ENCODE peak calls at places on chromosomes 4 and X, in six cellular contexts. A, T, J, R, B and I are unnamed samples.

GRCh38 chr4:992297-993110 is 700 bp downstream of the SLC26A1 start:
- DNase-seq in B (no peak), T (no peak), J (peak; percentile 88), A (peak; percentile 30), R (no peak), I (peak; percentile 98)

GRCh38 chr4:37453004-37453360 is 208.4 kb downstream of the NWD2 start:
- DNase-seq in R (no peak), T (peak; percentile 59), J (peak; percentile 75), A (peak; percentile 48), B (peak; percentile 67), I (peak; percentile 94)

GRCh38 chrX:38900719-38901118 is 99.5 kb downstream of the MID1IP1 start:
- DNase-seq in A (no peak), R (no peak), B (no peak), T (no peak), J (no peak), I (no peak)

GRCh38 chr4:40511017-40511614 is 118.5 kb downstream of the RBM47 start:
- DNase-seq in T (no peak), B (no peak), J (no peak), A (no peak), R (no peak), I (peak; percentile 46)

GRCh38 chr4:7906171-7906581 is 33.5 kb downstream of the AFAP1 start:
- DNase-seq in T (no peak), A (peak; percentile 45), J (no peak), R (no peak), B (no peak), I (no peak)

GRCh38 chr4:52298444-52298843 is 247.3 kb downstream of the SPATA18 start:
- DNase-seq in A (no peak), R (no peak), T (no peak), J (no peak), B (no peak), I (no peak)

GRCh38 chr4:59838236-59838635 is 1361.9 kb upstream of the ADGRL3 start:
- DNase-seq in T (no peak), B (no peak), R (no peak), A (no peak), J (no peak), I (no peak)

GRCh38 chrX:12441376-12442128 is 303.3 kb downstream of the FRMPD4 start:
- DNase-seq in R (no peak), B (peak; percentile 3), T (no peak), A (peak; percentile 87), J (no peak), I (no peak)

GRCh38 chr4:82851902-82852750 is 38.8 kb downstream of the SEC31A start:
- DNase-seq in R (no peak), T (peak; percentile 12), J (no peak), B (peak; percentile 5), A (peak; percentile 49), I (peak; percentile 39)

GRCh38 chrX:44876076-44876475 is 3.1 kb downstream of the KDM6A start:
- DNase-seq in R (no peak), A (peak; percentile 37), B (no peak), J (no peak), T (no peak), I (peak; percentile 8)

GRCh38 chrX:150361070-150361776 is 1.9 kb upstream of the MAMLD1 start:
- DNase-seq in B (no peak), A (peak; percentile 26), J (peak; percentile 22), T (no peak), R (no peak), I (no peak)

GRCh38 chr4:184649971-184650855 is 675 bp downstream of the PRIMPOL start:
- DNase-seq in A (peak; percentile 65), B (no peak), R (no peak), T (peak; percentile 11), J (peak; percentile 33), I (peak; percentile 54)

GRCh38 chr4:81405900-81406401 is 65.8 kb downstream of the RASGEF1B start:
- DNase-seq in R (no peak), T (peak; percentile 81), A (peak; percentile 77), J (peak; percentile 20), B (peak; percentile 66), I (peak; percentile 90)

GRCh38 chrX:119687661-119688413 is 5.1 kb downstream of the SEPTIN6 start:
- DNase-seq in B (no peak), T (no peak), J (no peak), A (no peak), R (no peak), I (no peak)

GRCh38 chr4:1472148-1472797 is 66.0 kb upstream of the NKX1-1 start:
- DNase-seq in B (no peak), A (no peak), R (no peak), J (peak; percentile 1), T (no peak), I (no peak)

GRCh38 chr4:186719925-186720694 is 3.5 kb downstream of the FAT1 start:
- DNase-seq in B (no peak), A (no peak), T (no peak), J (no peak), R (no peak), I (peak; percentile 25)

GRCh38 chr4:186724048-186724860 is 598 bp upstream of the FAT1 start:
- DNase-seq in T (peak; percentile 57), A (peak; percentile 49), J (peak; percentile 58), R (no peak), B (peak; percentile 30), I (peak; percentile 53)

GRCh38 chr4:186723207-186724047 is at the start of gene FAT1:
- DNase-seq in B (peak; percentile 68), T (peak; percentile 84), A (peak; percentile 71), R (no peak), J (peak; percentile 71), I (peak; percentile 67)

GRCh38 chr4:186724861-186725419 is 1.3 kb upstream of the FAT1 start:
- DNase-seq in A (peak; percentile 40), B (peak; percentile 25), R (no peak), J (no peak), T (no peak), I (peak; percentile 56)

GRCh38 chr4:186722856-186723206 is 825 bp downstream of the FAT1 start:
- DNase-seq in R (no peak), J (no peak), T (no peak), A (no peak), B (no peak), I (no peak)
- H3K27ac ChIP-seq in R (peak overlapping the region; percentile 66), J (peak overlapping the region; percentile 95), T (peak overlapping the region; percentile 94), A (peak overlapping the region; percentile 91), B (peak overlapping the region; percentile 97), I (no peak overlapping the region)

DNA sequence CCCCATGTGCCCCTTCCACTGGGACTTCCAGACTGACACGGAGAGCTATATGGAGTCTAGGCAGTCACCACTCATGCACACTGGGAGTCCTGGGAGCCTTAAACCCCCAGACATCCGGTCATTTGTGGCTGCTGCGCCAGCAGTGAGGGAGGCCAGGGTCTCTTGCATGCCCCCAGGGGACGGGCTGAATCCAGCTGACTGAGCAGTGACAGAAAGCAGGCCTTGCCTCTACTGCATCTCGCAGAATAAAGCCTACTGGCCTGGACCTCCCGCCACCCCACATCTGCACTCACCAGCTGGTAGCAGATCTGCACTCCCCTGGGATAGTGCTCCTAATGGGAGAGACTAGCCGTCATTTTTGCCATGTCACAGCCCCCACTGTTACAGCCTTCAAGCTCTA is 1234.2 kb downstream of the FAM133A start:
- DNase-seq in T (no peak), J (no peak), R (no peak), B (no peak), A (no peak), I (no peak)
- H3K27ac ChIP-seq in T (no peak overlapping the region), J (no peak overlapping the region), R (no peak overlapping the region), B (no peak overlapping the region), A (no peak overlapping the region), I (no peak overlapping the region)

DNA sequence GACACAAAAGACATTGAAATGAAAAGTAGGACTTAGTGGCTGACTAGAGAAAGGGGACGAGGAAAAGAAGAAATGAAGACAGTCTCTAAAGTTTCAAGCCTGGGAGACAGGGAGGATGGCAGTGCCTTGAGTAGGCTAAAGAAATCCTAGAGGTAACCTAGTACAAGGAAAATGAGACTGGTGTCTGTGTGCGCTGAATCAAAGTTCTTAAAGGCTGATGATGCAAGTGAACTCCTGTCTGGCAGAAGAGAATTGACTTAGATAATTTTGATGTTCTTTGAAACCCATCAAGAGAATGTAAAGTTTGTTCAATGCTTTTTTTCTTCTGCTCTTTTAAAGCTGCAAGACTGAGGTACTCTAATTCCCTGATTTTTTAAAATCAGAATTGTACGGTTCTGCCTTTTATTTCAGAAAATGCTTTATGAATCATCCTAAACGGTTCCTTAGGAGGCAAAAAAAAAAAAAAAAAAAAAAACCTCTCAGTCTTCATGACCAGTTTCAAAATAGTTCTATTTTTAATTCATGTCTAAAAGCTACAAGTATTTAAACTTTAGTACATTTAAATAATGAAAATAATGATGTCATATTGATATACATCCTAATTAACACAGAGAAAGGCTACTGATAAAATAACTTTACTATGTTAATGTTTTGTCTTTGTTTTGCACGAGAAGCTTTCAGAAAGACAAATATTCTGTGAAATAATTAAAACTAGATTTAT is 189.8 kb downstream of the PPP3CA start:
- DNase-seq in A (peak; percentile 28), R (no peak), B (no peak), T (no peak), J (no peak), I (no peak)
- H3K27ac ChIP-seq in A (no peak overlapping the region), R (peak overlapping the region; percentile 13), B (no peak overlapping the region), T (no peak overlapping the region), J (no peak overlapping the region), I (no peak overlapping the region)

GRCh38 chrX:71106427-71106826 is at the start of gene CXorf65:
- DNase-seq in J (no peak), T (no peak), B (no peak), A (no peak), R (no peak), I (no peak)
- H3K27ac ChIP-seq in J (no peak within 1 kb of the TSS), T (no peak within 1 kb of the TSS), B (no peak within 1 kb of the TSS), A (no peak within 1 kb of the TSS), R (no peak within 1 kb of the TSS), I (peak within 1 kb of the TSS; percentile 38)

GRCh38 chrX:112746812-112747630 is 67.3 kb upstream of the LHFPL1 start:
- DNase-seq in T (no peak), R (no peak), B (no peak), A (peak; percentile 31), J (no peak), I (no peak)
- H3K27ac ChIP-seq in T (no peak overlapping the region), R (no peak overlapping the region), B (no peak overlapping the region), A (no peak overlapping the region), J (no peak overlapping the region), I (no peak overlapping the region)

GRCh38 chr4:151676301-151676700 is 84.5 kb downstream of the GATB start:
- DNase-seq in J (no peak), R (no peak), B (peak; percentile 64), T (no peak), A (peak; percentile 94), I (no peak)

GRCh38 chr4:151672996-151673395 is 87.8 kb downstream of the GATB start:
- DNase-seq in R (no peak), T (no peak), J (no peak), A (no peak), B (no peak), I (no peak)

GRCh38 chr4:151673913-151674520 is 86.8 kb downstream of the GATB start:
- DNase-seq in J (no peak), B (no peak), R (no peak), T (no peak), A (no peak), I (peak; percentile 13)

GRCh38 chr4:151675366-151676060 is 85.3 kb downstream of the GATB start:
- DNase-seq in A (no peak), T (no peak), B (no peak), J (no peak), R (no peak), I (no peak)

GRCh38 chr4:151674804-151675290 is 86.0 kb downstream of the GATB start:
- DNase-seq in R (no peak), T (no peak), B (peak; percentile 74), J (peak; percentile 56), A (no peak), I (peak; percentile 71)
- H3K27ac ChIP-seq in R (peak overlapping the region; percentile 69), T (no peak overlapping the region), B (peak overlapping the region; percentile 68), J (peak overlapping the region; percentile 18), A (no peak overlapping the region), I (no peak overlapping the region)

GRCh38 chr4:47641755-47642154 is 156.7 kb downstream of the ATP10D start:
- DNase-seq in J (no peak), B (no peak), T (no peak), R (no peak), A (peak; percentile 37), I (no peak)
- H3K27ac ChIP-seq in J (no peak overlapping the region), B (no peak overlapping the region), T (no peak overlapping the region), R (no peak overlapping the region), A (no peak overlapping the region), I (no peak overlapping the region)